ENCODE peak calls at places on chromosomes 12 and 14, in five cellular contexts. One of them, this sample, is unnamed.
A peak's percentile ranks its signal among the peaks of the same experiment; 100 is the strongest.

GRCh38 chr14:68451676-68452387 is 341.0 kb downstream of the ZFP36L1 start:
- DNase-seq in tibial artery: peak; percentile 79
- DNase-seq in H9: no peak
- DNase-seq in activated B cell treated with CpG ODN at 0.5 μM for 24 hours: no peak
- DNase-seq in Caco-2: no peak
- DNase-seq in this sample: no peak

GRCh38 chr12:43957732-43958131 is 121.9 kb downstream of the TMEM117 start:
- DNase-seq in H9: no peak
- DNase-seq in tibial artery: no peak
- DNase-seq in activated B cell treated with CpG ODN at 0.5 μM for 24 hours: no peak
- DNase-seq in Caco-2: no peak
- DNase-seq in this sample: no peak

GRCh38 chr12:68374315-68374982 is 42.3 kb upstream of the MDM1 start:
- DNase-seq in tibial artery: no peak
- DNase-seq in H9: no peak
- DNase-seq in Caco-2: no peak
- DNase-seq in activated B cell treated with CpG ODN at 0.5 μM for 24 hours: no peak
- DNase-seq in this sample: no peak

GRCh38 chr12:27607611-27608010 is 83.6 kb downstream of the PPFIBP1 start:
- DNase-seq in Caco-2: no peak
- DNase-seq in tibial artery: no peak
- DNase-seq in H9: no peak
- DNase-seq in activated B cell treated with CpG ODN at 0.5 μM for 24 hours: no peak
- DNase-seq in this sample: no peak

GRCh38 chr12:69351462-69352236 is 3.5 kb downstream of the LYZ start:
- DNase-seq in Caco-2: no peak
- DNase-seq in tibial artery: no peak
- DNase-seq in activated B cell treated with CpG ODN at 0.5 μM for 24 hours: no peak
- DNase-seq in H9: no peak
- DNase-seq in this sample: no peak

GRCh38 chr14:65229431-65230286 is 127.3 kb upstream of the MAX start:
- DNase-seq in tibial artery: no peak
- DNase-seq in Caco-2: peak; percentile 47
- DNase-seq in activated B cell treated with CpG ODN at 0.5 μM for 24 hours: no peak
- DNase-seq in H9: peak; percentile 60
- DNase-seq in this sample: no peak

GRCh38 chr12:117890644-117891043 is 78.1 kb downstream of the KSR2 start:
- DNase-seq in activated B cell treated with CpG ODN at 0.5 μM for 24 hours: no peak
- DNase-seq in H9: no peak
- DNase-seq in tibial artery: no peak
- DNase-seq in Caco-2: no peak
- DNase-seq in this sample: no peak

GRCh38 chr14:52313903-52314481 is at the start of gene PTGER2:
- DNase-seq in tibial artery: peak; percentile 81
- DNase-seq in activated B cell treated with CpG ODN at 0.5 μM for 24 hours: peak; percentile 44
- DNase-seq in Caco-2: peak; percentile 73
- DNase-seq in H9: peak; percentile 59
- DNase-seq in this sample: peak; percentile 90

GRCh38 chr14:63632932-63633514 is 8.6 kb downstream of the WDR89 start:
- DNase-seq in H9: no peak
- DNase-seq in activated B cell treated with CpG ODN at 0.5 μM for 24 hours: no peak
- DNase-seq in tibial artery: no peak
- DNase-seq in Caco-2: no peak
- DNase-seq in this sample: no peak

GRCh38 chr12:112908548-112908947 is 1.8 kb downstream of the OAS1 start:
- DNase-seq in activated B cell treated with CpG ODN at 0.5 μM for 24 hours: no peak
- DNase-seq in H9: no peak
- DNase-seq in Caco-2: no peak
- DNase-seq in tibial artery: no peak
- DNase-seq in this sample: no peak

DNA sequence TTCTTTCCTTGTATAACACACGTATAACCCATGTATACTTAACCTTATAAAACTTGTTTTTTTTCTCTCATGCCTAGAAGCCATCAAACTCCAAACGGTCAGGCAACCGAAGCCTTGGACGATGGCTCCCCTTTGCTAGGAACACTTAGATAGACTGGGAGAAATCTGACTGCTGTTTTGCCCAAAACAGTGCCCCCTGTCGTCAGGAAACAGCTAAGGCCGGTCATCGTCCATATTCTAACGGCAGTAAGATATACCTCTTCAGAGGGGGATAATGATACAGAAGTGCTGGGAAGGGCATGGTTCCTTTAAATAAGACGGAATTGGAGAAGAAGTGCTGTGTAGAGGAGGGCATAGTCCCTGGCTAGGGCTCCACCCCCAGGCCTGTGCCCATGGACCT is 130.5 kb downstream of the SLC41A2 start:
- DNase-seq in activated B cell treated with CpG ODN at 0.5 μM for 24 hours: no peak
- DNase-seq in tibial artery: no peak
- DNase-seq in Caco-2: no peak
- DNase-seq in H9: peak; percentile 74
- DNase-seq in this sample: no peak
- TF ChIP-seq CTCF in activated B cell treated with CpG ODN at 0.5 μM for 24 hours: no peak
- TF ChIP-seq CTCF in tibial artery: no peak
- TF ChIP-seq CTCF in Caco-2: no peak
- TF ChIP-seq CTCF in H9: peak; percentile 84
- TF ChIP-seq CTCF in this sample: no peak

DNA sequence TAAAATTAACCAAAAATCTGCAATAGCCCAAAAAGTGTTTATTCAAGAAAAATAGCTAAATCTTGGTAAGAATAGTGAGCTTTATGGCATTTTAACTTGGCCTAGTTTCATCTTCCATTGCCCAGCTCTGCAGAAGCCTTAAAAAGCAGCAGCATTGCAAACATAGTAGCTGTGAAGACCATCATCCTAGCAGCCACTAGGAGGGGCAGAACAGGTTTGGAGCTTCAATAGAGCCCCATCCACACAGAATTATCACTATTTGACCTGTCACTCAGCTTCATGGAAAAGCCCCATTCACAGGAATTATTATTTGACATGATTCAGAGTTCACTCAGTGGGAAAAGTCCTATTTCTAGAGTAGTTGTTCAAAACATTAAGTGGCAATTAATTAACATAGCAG is 7.3 kb downstream of the CLEC14A start:
- DNase-seq in activated B cell treated with CpG ODN at 0.5 μM for 24 hours: no peak
- DNase-seq in Caco-2: no peak
- DNase-seq in tibial artery: no peak
- DNase-seq in H9: no peak
- DNase-seq in this sample: no peak
- TF ChIP-seq CTCF in activated B cell treated with CpG ODN at 0.5 μM for 24 hours: no peak
- TF ChIP-seq CTCF in Caco-2: no peak
- TF ChIP-seq CTCF in tibial artery: no peak
- TF ChIP-seq CTCF in H9: peak; percentile 63
- TF ChIP-seq CTCF in this sample: no peak

DNA sequence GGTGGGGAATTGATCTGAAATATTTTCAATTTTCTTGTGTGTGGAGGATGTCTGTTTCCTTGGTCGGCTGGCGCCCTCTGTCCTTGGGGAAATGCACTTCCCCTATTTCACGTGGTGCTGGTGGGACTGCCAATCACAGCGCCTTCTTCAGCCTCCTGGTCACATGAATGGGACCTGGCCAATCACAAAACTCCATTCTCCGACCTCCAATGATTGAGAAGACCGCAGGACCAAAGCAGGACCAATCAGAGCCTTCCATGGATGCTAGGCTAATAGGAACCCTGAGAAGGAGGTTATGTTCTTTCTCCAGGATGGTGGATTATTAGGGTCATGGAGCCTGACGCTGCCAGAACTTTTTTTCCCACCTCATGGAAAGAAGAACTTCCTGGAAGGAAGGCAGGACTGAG is 188.7 kb downstream of the TTC8 start:
- DNase-seq in Caco-2: peak; percentile 95
- DNase-seq in activated B cell treated with CpG ODN at 0.5 μM for 24 hours: no peak
- DNase-seq in tibial artery: no peak
- DNase-seq in H9: peak; percentile 73
- DNase-seq in this sample: no peak
- TF ChIP-seq CTCF in Caco-2: peak; percentile 34
- TF ChIP-seq CTCF in activated B cell treated with CpG ODN at 0.5 μM for 24 hours: no peak
- TF ChIP-seq CTCF in tibial artery: no peak
- TF ChIP-seq CTCF in H9: peak; percentile 65
- TF ChIP-seq CTCF in this sample: no peak

DNA sequence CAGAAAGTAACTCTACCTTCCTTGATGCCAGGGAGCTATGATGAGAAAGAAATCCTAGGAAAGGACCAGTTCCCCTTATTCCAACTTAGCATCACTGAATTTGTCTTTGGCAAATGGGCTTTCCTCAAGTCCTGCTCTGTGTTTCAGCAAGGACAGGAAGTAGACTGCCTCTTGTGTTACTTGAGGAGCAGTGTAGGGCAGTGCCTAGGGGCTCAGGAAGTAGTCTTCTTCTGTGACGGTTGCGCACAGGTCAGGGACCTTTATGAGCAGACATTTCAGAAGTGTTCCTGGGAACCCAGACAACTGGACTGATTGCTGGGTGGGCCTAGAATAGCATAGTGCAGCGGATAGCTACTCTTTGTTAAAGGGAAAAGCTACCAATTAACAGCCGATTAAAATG is 2.7 kb downstream of the LGALS3 start:
- DNase-seq in Caco-2: no peak
- DNase-seq in tibial artery: no peak
- DNase-seq in H9: no peak
- DNase-seq in activated B cell treated with CpG ODN at 0.5 μM for 24 hours: no peak
- DNase-seq in this sample: no peak
- TF ChIP-seq CTCF in Caco-2: no peak
- TF ChIP-seq CTCF in tibial artery: no peak
- TF ChIP-seq CTCF in H9: no peak
- TF ChIP-seq CTCF in activated B cell treated with CpG ODN at 0.5 μM for 24 hours: no peak
- TF ChIP-seq CTCF in this sample: no peak

DNA sequence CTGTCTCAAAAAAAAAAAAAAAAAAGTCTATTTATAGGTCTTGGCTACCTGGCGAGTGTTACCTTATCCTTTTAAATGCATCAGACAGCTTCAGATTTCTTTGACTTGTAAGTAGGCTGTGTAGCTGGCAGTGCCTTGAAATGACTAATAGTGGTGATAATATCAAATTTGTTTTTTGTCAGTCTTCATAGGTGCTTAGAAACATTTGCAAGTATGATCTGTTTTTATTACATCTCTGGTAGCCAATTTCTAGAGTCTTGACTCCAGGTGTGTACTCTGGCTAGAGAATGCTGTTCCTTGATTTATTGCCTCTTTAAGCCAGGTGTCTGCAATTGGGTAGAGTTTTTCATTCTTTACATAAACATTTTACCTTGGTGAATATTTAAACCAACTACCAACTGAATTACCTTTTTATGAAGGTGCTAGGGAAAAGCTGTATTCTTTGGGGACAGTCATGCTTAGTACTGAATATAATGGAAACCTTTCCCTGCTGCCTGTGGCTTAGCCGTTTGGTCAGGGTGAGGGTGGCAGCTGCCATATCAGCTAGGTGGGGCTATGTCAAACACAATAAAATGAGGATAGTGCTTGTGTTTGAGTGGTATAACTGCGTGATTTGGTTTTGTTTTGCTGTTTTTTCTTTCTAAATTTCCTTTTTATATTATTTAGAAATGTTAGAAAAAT is 32.7 kb downstream of the MLXIP start:
- DNase-seq in H9: no peak
- DNase-seq in activated B cell treated with CpG ODN at 0.5 μM for 24 hours: no peak
- DNase-seq in Caco-2: no peak
- DNase-seq in tibial artery: no peak
- DNase-seq in this sample: no peak
- TF ChIP-seq CTCF in H9: no peak
- TF ChIP-seq CTCF in activated B cell treated with CpG ODN at 0.5 μM for 24 hours: no peak
- TF ChIP-seq CTCF in Caco-2: no peak
- TF ChIP-seq CTCF in tibial artery: no peak
- TF ChIP-seq CTCF in this sample: no peak

GRCh38 chr14:90193925-90194324 is 62.4 kb upstream of the PSMC1 start:
- DNase-seq in tibial artery: no peak
- DNase-seq in Caco-2: no peak
- DNase-seq in activated B cell treated with CpG ODN at 0.5 μM for 24 hours: no peak
- DNase-seq in H9: peak; percentile 62
- DNase-seq in this sample: no peak
- TF ChIP-seq CTCF in tibial artery: no peak
- TF ChIP-seq CTCF in Caco-2: peak; percentile 26
- TF ChIP-seq CTCF in activated B cell treated with CpG ODN at 0.5 μM for 24 hours: no peak
- TF ChIP-seq CTCF in H9: peak; percentile 76
- TF ChIP-seq CTCF in this sample: no peak